ENCODE peak calls at places on chromosome 5, in nine cellular contexts. S is omental fat pad; M is PC-9; E is NAMALWA; O is stomach; V is activated CD8-positive, alpha-beta memory T cell treated with anti-CD3 and anti-CD28 coated beads for 24 hours; U is stimulated activated CD8-positive, alpha-beta memory T cell treated with anti-CD3 and anti-CD28 coated beads, Interleukin-12 subunit alpha, Interleukin-12 subunit beta, amount 100 ng/mL, for 1 hour; C is GM20000; N is HAP-1. I is an unnamed sample.

GRCh38 chr5:41763096-41763495 is 107.1 kb downstream of the OXCT1 start:
- DNase-seq in U (no peak), M (no peak), E (no peak), V (no peak), C (no peak), N (no peak), O (no peak), S (no peak), I (no peak)

GRCh38 chr5:136132557-136133415 is at the start of gene SMAD5:
- DNase-seq in C (peak), E (peak), O (peak), M (peak), U (peak), N (peak), S (peak), V (peak), I (peak)

GRCh38 chr5:74240783-74241750 is 399.5 kb downstream of the ENC1 start:
- DNase-seq in N (no peak), S (no peak), O (no peak), M (peak), V (no peak), E (no peak), U (no peak), C (no peak), I (no peak)

GRCh38 chr5:36237756-36238155 is 4.0 kb downstream of the NADK2 start:
- DNase-seq in O (no peak), U (no peak), N (no peak), E (peak), S (no peak), C (no peak), V (no peak), M (peak), I (no peak)

GRCh38 chr5:476102-476813 is 33.3 kb downstream of the EXOC3 start:
- DNase-seq in O (no peak), V (no peak), U (no peak), C (no peak), E (no peak), S (no peak), N (no peak), M (no peak), I (no peak)

GRCh38 chr5:58985759-58986158 is 402.9 kb downstream of the RAB3C start:
- DNase-seq in O (no peak), C (no peak), U (no peak), M (no peak), S (no peak), V (no peak), N (no peak), E (no peak), I (no peak)

GRCh38 chr5:179287631-179288030 is 57.6 kb downstream of the ADAMTS2 start:
- DNase-seq in U (no peak), M (no peak), E (no peak), C (no peak), S (no peak), O (no peak), N (no peak), V (no peak), I (no peak)

GRCh38 chr5:133154274-133155088 is 102.7 kb downstream of the HSPA4 start:
- DNase-seq in U (no peak), S (no peak), O (no peak), N (no peak), V (no peak), M (no peak), E (no peak), C (no peak), I (no peak)

GRCh38 chr5:172870261-172870806 is 36.3 kb downstream of the ERGIC1 start:
- DNase-seq in V (no peak), C (no peak), U (no peak), O (no peak), S (no peak), N (no peak), M (peak), E (no peak), I (no peak)

GRCh38 chr5:170809551-170809950 is 26.0 kb downstream of the GABRP start:
- DNase-seq in M (peak), V (no peak), N (no peak), E (peak), C (peak), U (no peak), O (peak), S (no peak), I (no peak)

GRCh38 chr5:97425511-97425910 is 242.5 kb upstream of the RIOK2 start:
- DNase-seq in E (peak), C (no peak), V (no peak), O (no peak), S (no peak), N (no peak), U (no peak), M (no peak), I (no peak)

GRCh38 chr5:74390822-74391221 is 249.7 kb downstream of the ENC1 start:
- DNase-seq in U (no peak), S (no peak), E (no peak), M (no peak), V (no peak), O (no peak), C (no peak), N (no peak), I (no peak)

GRCh38 chr5:174355208-174355612 is 309.7 kb downstream of the NSG2 start:
- DNase-seq in N (no peak), M (peak), S (no peak), C (no peak), U (no peak), E (no peak), O (no peak), V (no peak), I (no peak)

GRCh38 chr5:6576861-6577501 is 55.9 kb downstream of the NSUN2 start:
- DNase-seq in S (no peak), O (no peak), C (peak), V (no peak), N (peak), U (no peak), M (peak), E (peak), I (peak)

GRCh38 chr5:56264417-56265025 is 31.4 kb upstream of the ANKRD55 start:
- DNase-seq in N (peak), S (no peak), V (no peak), M (no peak), E (peak), C (peak), U (no peak), O (peak), I (no peak)

GRCh38 chr5:143262393-143263174 is 140.9 kb downstream of the NR3C1 start:
- DNase-seq in O (no peak), V (no peak), E (no peak), M (peak), U (no peak), S (no peak), N (no peak), C (no peak), I (no peak)

GRCh38 chr5:158538506-158539074 is 561.1 kb downstream of the EBF1 start:
- DNase-seq in E (peak), N (no peak), S (no peak), C (peak), V (no peak), U (no peak), M (no peak), O (no peak), I (no peak)

GRCh38 chr5:172707285-172708182 is 63.5 kb downstream of the DUSP1 start:
- DNase-seq in U (no peak), C (no peak), O (no peak), M (no peak), V (no peak), E (no peak), S (no peak), N (peak), I (no peak)

GRCh38 chr5:138985256-138985655 is 110.1 kb upstream of the LRRTM2 start:
- DNase-seq in O (peak), E (no peak), N (no peak), U (no peak), C (no peak), S (no peak), M (peak), V (no peak), I (no peak)

GRCh38 chr5:82551840-82552385 is 273.8 kb upstream of the RPS23 start:
- DNase-seq in V (no peak), U (no peak), M (no peak), O (no peak), C (no peak), E (no peak), N (no peak), S (no peak), I (no peak)

GRCh38 chr5:55437452-55437851 is 97.3 kb downstream of the PLPP1 start:
- DNase-seq in N (no peak), V (no peak), U (no peak), M (no peak), S (no peak), E (no peak), C (no peak), O (no peak), I (no peak)

GRCh38 chr5:88824892-88825781 is 57.8 kb downstream of the MEF2C start:
- DNase-seq in N (peak), C (no peak), S (no peak), U (no peak), V (no peak), O (no peak), E (peak), M (no peak), I (no peak)

GRCh38 chr5:36638056-36638455 is 31.6 kb downstream of the SLC1A3 start:
- DNase-seq in S (no peak), O (no peak), C (no peak), E (no peak), V (no peak), N (no peak), U (no peak), M (no peak), I (no peak)

GRCh38 chr5:67528953-67529352 is 332.4 kb upstream of the CD180 start:
- DNase-seq in S (no peak), V (no peak), O (no peak), M (no peak), U (no peak), N (no peak), E (peak), C (no peak), I (no peak)

GRCh38 chr5:124888050-124888506 is 141.6 kb upstream of the ZNF608 start:
- DNase-seq in E (peak), U (no peak), N (no peak), M (no peak), S (no peak), O (no peak), V (no peak), C (no peak), I (no peak)

GRCh38 chr5:16453609-16454008 is 12.0 kb downstream of the ZNF622 start:
- DNase-seq in U (no peak), C (no peak), S (no peak), V (no peak), M (no peak), N (no peak), E (no peak), O (no peak), I (no peak)

GRCh38 chr5:111016801-111017200 is 54.7 kb upstream of the TSLP start:
- DNase-seq in U (no peak), E (no peak), M (no peak), O (no peak), N (no peak), S (no peak), C (no peak), V (no peak), I (no peak)

GRCh38 chr5:106399381-106399780 is 1271.4 kb downstream of the EFNA5 start:
- DNase-seq in S (no peak), E (no peak), M (peak), U (no peak), O (no peak), N (no peak), C (no peak), V (no peak), I (no peak)

GRCh38 chr5:177100714-177101121 is 14.0 kb downstream of the FGFR4 start:
- DNase-seq in C (no peak), U (no peak), O (no peak), E (no peak), V (no peak), S (no peak), M (no peak), N (no peak), I (no peak)

GRCh38 chr5:128538249-128539037 is 398 bp upstream of the FBN2 start:
- DNase-seq in O (no peak), V (no peak), C (no peak), N (peak), M (no peak), E (no peak), U (no peak), S (no peak), I (no peak)

GRCh38 chr5:135195267-135195603 is 161.2 kb upstream of the PITX1 start:
- DNase-seq in U (no peak), E (no peak), O (no peak), N (no peak), M (no peak), C (no peak), V (no peak), S (no peak), I (no peak)

GRCh38 chr5:17169507-17169906 is 47.9 kb upstream of the BASP1 start:
- DNase-seq in V (no peak), S (no peak), O (no peak), M (no peak), U (no peak), N (no peak), E (no peak), C (no peak), I (no peak)

I was measured in CMK.